ENCODE peak calls at places on chromosomes 3 and 15, in six cellular contexts. I is SK-N-SH, Y is IMR-90, D is neuronal stem cell, L is SK-N-MC, K is fibroblast of lung. H is an unnamed sample.

GRCh38 chr3:72346526-72346926 is 501.7 kb downstream of the SHQ1 start:
- DNase-seq in I (no peak), Y (peak; percentile 97), L (no peak), K (peak; percentile 95), D (no peak), H (no peak)

GRCh38 chr3:126908752-126909275 is 74.1 kb upstream of the PLXNA1 start:
- DNase-seq in L (no peak), Y (no peak), D (no peak), K (no peak), I (no peak), H (no peak)

GRCh38 chr3:85790445-85791030 is 831.7 kb downstream of the CADM2 start:
- DNase-seq in I (no peak), D (no peak), L (no peak), K (no peak), Y (no peak), H (peak; percentile 22)

GRCh38 chr3:66411436-66411835 is 89.4 kb downstream of the LRIG1 start:
- DNase-seq in L (no peak), K (no peak), I (no peak), Y (no peak), D (no peak), H (no peak)

GRCh38 chr15:58212909-58213526 is 74.8 kb downstream of the AQP9 start:
- DNase-seq in Y (peak; percentile 55), I (no peak), D (no peak), K (peak; percentile 58), L (no peak), H (no peak)

GRCh38 chr3:54599741-54600140 is 328.1 kb downstream of the LRTM1 start:
- DNase-seq in K (no peak), I (peak; percentile 67), L (no peak), D (no peak), Y (no peak), H (no peak)

GRCh38 chr3:132659000-132659369 is 624 bp downstream of the ACAD11 start:
- DNase-seq in L (peak; percentile 28), K (no peak), D (no peak), Y (no peak), I (no peak), H (no peak)

GRCh38 chr3:37224879-37225278 is 50.5 kb upstream of the LRRFIP2 start:
- DNase-seq in D (no peak), Y (no peak), L (no peak), I (no peak), K (no peak), H (no peak)

GRCh38 chr3:16550676-16551341 is 37.3 kb upstream of the RFTN1 start:
- DNase-seq in Y (peak; percentile 88), K (peak; percentile 90), I (peak; percentile 73), D (peak; percentile 76), L (peak; percentile 40), H (no peak)

GRCh38 chr3:10504161-10505049 is 981 bp downstream of the ATP2B2 start:
- DNase-seq in Y (no peak), K (no peak), L (no peak), D (no peak), I (peak; percentile 77), H (no peak)

GRCh38 chr3:123105201-123106189 is 38.7 kb downstream of the PDIA5 start:
- DNase-seq in D (peak; percentile 39), K (no peak), I (no peak), L (no peak), Y (no peak), H (no peak)
- H3K27ac ChIP-seq in D (no peak overlapping the region), K (no peak overlapping the region), I (no peak overlapping the region), L (no peak overlapping the region), Y (no peak overlapping the region), H (no peak overlapping the region)

DNA sequence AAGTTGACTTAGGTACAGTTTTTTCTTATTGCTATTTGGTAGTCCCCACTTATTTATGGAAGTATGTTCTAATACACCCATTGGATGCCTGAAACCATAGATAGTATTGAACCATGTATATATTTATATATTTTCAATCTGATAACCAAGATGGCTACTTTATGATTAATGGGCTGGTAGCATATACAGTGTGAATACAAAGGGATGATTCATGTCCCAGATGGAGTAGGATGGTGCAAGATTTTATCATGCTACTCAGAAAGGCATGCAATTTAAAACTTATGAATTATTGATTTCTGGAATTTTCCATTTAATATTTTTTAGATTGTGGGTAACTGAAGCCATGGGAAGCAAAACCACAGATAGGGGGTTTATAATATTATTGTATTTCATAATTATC is 35.1 kb downstream of the AP4E1 start:
- DNase-seq in I (no peak), D (no peak), K (peak; percentile 50), L (no peak), Y (peak; percentile 33), H (no peak)
- H3K9ac ChIP-seq in I (no peak overlapping the region), D (no peak overlapping the region), K (no peak overlapping the region), L (no peak overlapping the region), Y (no peak overlapping the region), H (no peak overlapping the region)

DNA sequence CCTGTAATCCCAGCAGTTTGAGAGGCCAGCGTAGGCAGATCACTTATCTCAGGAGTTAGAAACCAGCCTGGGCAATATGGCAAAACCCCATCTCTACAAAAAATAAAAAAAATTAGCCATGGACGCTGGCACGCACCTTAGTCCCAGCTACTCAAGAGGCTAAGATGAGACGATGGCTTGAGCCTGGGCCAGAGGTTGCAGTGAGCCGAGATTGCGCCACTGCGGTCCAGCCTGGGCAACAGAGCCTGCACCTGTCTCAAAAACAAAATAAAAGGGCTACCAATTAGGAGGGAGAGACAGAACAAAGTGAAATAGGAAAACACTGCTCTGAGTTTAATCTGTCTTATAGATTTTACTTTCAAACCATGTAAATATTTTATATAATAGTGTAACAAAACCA is 33.8 kb downstream of the MSL2 start:
- DNase-seq in D (no peak), K (no peak), I (no peak), L (no peak), Y (no peak), H (no peak)
- H3K27ac ChIP-seq in D (no peak overlapping the region), K (no peak overlapping the region), I (no peak overlapping the region), L (no peak overlapping the region), Y (no peak overlapping the region), H (no peak overlapping the region)

GRCh38 chr3:145963111-145963510 is 197.9 kb downstream of the PLOD2 start:
- DNase-seq in Y (no peak), D (no peak), K (no peak), I (no peak), L (no peak), H (no peak)

GRCh38 chr3:145959457-145960088 is 201.4 kb downstream of the PLOD2 start:
- DNase-seq in K (no peak), I (no peak), L (no peak), D (no peak), Y (no peak), H (no peak)
- H3K9ac ChIP-seq in K (no peak overlapping the region), I (no peak overlapping the region), L (no peak overlapping the region), D (no peak overlapping the region), Y (no peak overlapping the region), H (no peak overlapping the region)